ENCODE peak calls at places on chromosomes 11 and 22, in ten cellular contexts. N is hepatic stellate cell; P is tibial nerve; H is COR-L47; B is activated naive CD4-positive, alpha-beta T cell treated with Interleukin-2 at 50 U/mL for 16 hours; I is activated CD8-positive, alpha-beta memory T cell treated with anti-CD3 and anti-CD28 coated beads for 1 hour; J is heart left ventricle; Z is neural crest cell; W is non-pigmented ciliary epithelial cell; V is activated naive CD8-positive, alpha-beta T cell treated with anti-CD3 and anti-CD28 coated beads, Interleukin-2, amount 50 U/mL, for 16 hours. Y is an unnamed sample.

GRCh38 chr11:58531865-58532341 is 24.0 kb upstream of the OR5B21 start:
- DNase-seq in B (no peak), I (no peak), W (no peak), P (no peak), Z (no peak), J (no peak), N (no peak), H (no peak), V (no peak), Y (no peak)

GRCh38 chr11:72591785-72592490 is 82.3 kb downstream of the PDE2A start:
- DNase-seq in J (no peak), B (peak; percentile 13), Z (no peak), H (peak; percentile 85), V (no peak), N (no peak), P (no peak), I (peak; percentile 59), W (no peak), Y (no peak)

GRCh38 chr11:130738618-130739017 is 177.7 kb downstream of the SNX19 start:
- DNase-seq in J (no peak), W (no peak), I (no peak), V (no peak), Z (no peak), P (no peak), B (no peak), N (no peak), H (no peak), Y (no peak)

GRCh38 chr11:118996926-118997626 is 862 bp upstream of the CENATAC start:
- DNase-seq in H (no peak), J (no peak), B (peak; percentile 41), V (no peak), N (peak; percentile 73), W (no peak), P (no peak), I (no peak), Z (no peak), Y (no peak)

GRCh38 chr11:116042125-116042524 is 537.9 kb upstream of the CADM1 start:
- DNase-seq in I (no peak), N (no peak), H (no peak), W (no peak), V (no peak), Z (no peak), B (no peak), P (no peak), J (no peak), Y (no peak)

GRCh38 chr11:93330446-93330984 is at the start of gene DEUP1:
- DNase-seq in V (no peak), B (peak; percentile 2), J (peak; percentile 24), H (peak; percentile 75), I (no peak), W (no peak), P (no peak), Z (peak; percentile 65), N (no peak), Y (no peak)

GRCh38 chr11:76723548-76723947 is 53.0 kb upstream of the LRRC32 start:
- DNase-seq in Z (no peak), W (no peak), V (no peak), I (no peak), J (no peak), P (no peak), H (no peak), B (no peak), N (no peak), Y (no peak)

GRCh38 chr11:120854988-120855387 is 168.9 kb upstream of the TBCEL start:
- DNase-seq in H (no peak), N (no peak), W (no peak), J (no peak), Z (no peak), B (no peak), V (no peak), I (no peak), P (no peak), Y (no peak)

GRCh38 chr11:34653851-34654490 is 33.1 kb downstream of the EHF start:
- DNase-seq in I (no peak), V (no peak), P (no peak), N (peak; percentile 58), B (no peak), W (peak; percentile 86), J (no peak), H (no peak), Z (no peak), Y (no peak)

GRCh38 chr11:9624448-9624847 is 39.4 kb upstream of the SWAP70 start:
- DNase-seq in V (no peak), H (no peak), P (no peak), B (no peak), Z (no peak), J (no peak), I (no peak), W (no peak), N (no peak), Y (no peak)

GRCh38 chr11:18706330-18707243 is 8.0 kb downstream of the TMEM86A start:
- DNase-seq in N (no peak), B (peak; percentile 47), J (peak; percentile 79), H (peak; percentile 9), I (no peak), Z (no peak), W (no peak), P (peak; percentile 68), V (no peak), Y (no peak)

GRCh38 chr11:33488971-33489370 is 211.7 kb downstream of the C11orf91 start:
- DNase-seq in P (no peak), W (no peak), V (no peak), H (no peak), I (no peak), Z (no peak), N (no peak), B (no peak), J (no peak), Y (no peak)

GRCh38 chr11:25860677-25861445 is 471.1 kb upstream of the ANO3 start:
- DNase-seq in N (no peak), W (peak; percentile 10), V (no peak), P (no peak), I (no peak), H (peak; percentile 63), Z (no peak), J (no peak), B (no peak), Y (no peak)

GRCh38 chr11:103619480-103619879 is 417.0 kb upstream of the DDI1 start:
- DNase-seq in I (no peak), W (no peak), J (no peak), B (no peak), V (no peak), H (peak; percentile 51), Z (no peak), N (no peak), P (no peak), Y (no peak)

GRCh38 chr22:49373289-49373666 is 454.4 kb downstream of the BRD1 start:
- DNase-seq in P (no peak), B (no peak), V (no peak), W (no peak), H (no peak), J (no peak), N (no peak), Z (no peak), I (no peak), Y (no peak)

GRCh38 chr22:46770726-46771125 is 8.3 kb downstream of the TBC1D22A start:
- DNase-seq in N (no peak), H (no peak), J (no peak), W (no peak), Z (no peak), P (peak; percentile 30), I (no peak), V (no peak), B (peak; percentile 21), Y (no peak)

GRCh38 chr11:57649826-57650738 is at the start of gene YPEL4:
- DNase-seq in N (peak; percentile 88), I (peak; percentile 61), W (no peak), P (no peak), Z (no peak), V (no peak), J (peak; percentile 62), B (peak; percentile 69), H (no peak), Y (no peak)

GRCh38 chr22:41417622-41418390 is 28.8 kb downstream of the TOB2 start:
- DNase-seq in J (peak; percentile 90), I (no peak), N (peak; percentile 21), Z (no peak), W (no peak), P (peak; percentile 67), H (no peak), B (no peak), V (no peak), Y (peak; percentile 32)

GRCh38 chr11:59668188-59668949 is 468 bp downstream of the PATL1 start:
- DNase-seq in V (peak; percentile 41), P (peak; percentile 38), N (peak; percentile 62), W (no peak), B (peak; percentile 72), I (no peak), J (peak; percentile 49), Z (peak; percentile 14), H (peak; percentile 29), Y (no peak)

Y was measured in cortex of kidney.